ENCODE peak calls at places on chromosome 14, in eight cellular contexts. L is mesothelial cell of epicardium, T is colonic mucosa, I is fibroblast of mammary gland, X is tibial artery, J is mucosa of descending colon, H is BJ, D is Peyer's patch. A is an unnamed sample.

GRCh38 chr14:88802596-88802995 is 9.8 kb upstream of the EML5 start:
- DNase-seq in L (no peak), T (no peak), I (no peak), X (no peak), J (no peak), H (no peak), D (no peak), A (no peak)

GRCh38 chr14:91585856-91586255 is 75.7 kb upstream of the PPP4R3A start:
- DNase-seq in L (no peak), T (no peak), I (no peak), X (no peak), J (no peak), H (no peak), D (no peak), A (no peak)

GRCh38 chr14:61756135-61756534 is 6.1 kb upstream of the SNAPC1 start:
- DNase-seq in L (no peak), T (no peak), I (no peak), X (no peak), J (no peak), H (no peak), D (no peak), A (no peak)

GRCh38 chr14:56271988-56272387 is 153.8 kb downstream of the PELI2 start:
- DNase-seq in L (no peak), T (no peak), I (peak; percentile 21), X (no peak), J (no peak), H (peak; percentile 22), D (no peak), A (no peak)

GRCh38 chr14:90968025-90968424 is 92.4 kb downstream of the RPS6KA5 start:
- DNase-seq in L (no peak), T (no peak), I (peak; percentile 51), X (no peak), J (no peak), H (no peak), D (no peak), A (no peak)

GRCh38 chr14:105075364-105076295 is 10.4 kb upstream of the GPR132 start:
- DNase-seq in L (peak; percentile 38), T (peak; percentile 49), I (no peak), X (no peak), J (peak; percentile 33), H (no peak), D (peak; percentile 51), A (peak; percentile 82)

GRCh38 chr14:90467501-90467900 is 70.7 kb downstream of the CALM1 start:
- DNase-seq in L (no peak), T (no peak), I (no peak), X (no peak), J (no peak), H (no peak), D (no peak), A (no peak)

GRCh38 chr14:22699801-22700564 is 55.8 kb upstream of the OR6J1 start:
- DNase-seq in L (no peak), T (no peak), I (no peak), X (no peak), J (no peak), H (no peak), D (no peak), A (no peak)

GRCh38 chr14:90871605-90872233 is 55.5 kb upstream of the TTC7B start:
- DNase-seq in L (no peak), T (no peak), I (peak; percentile 80), X (no peak), J (no peak), H (no peak), D (no peak), A (no peak)

GRCh38 chr14:104342435-104343293 is 204.3 kb downstream of the KIF26A start:
- DNase-seq in L (no peak), T (no peak), I (no peak), X (no peak), J (peak; percentile 19), H (no peak), D (peak; percentile 43), A (no peak)

GRCh38 chr14:65686761-65687160 is 274.2 kb downstream of the FUT8 start:
- DNase-seq in L (no peak), T (no peak), I (peak; percentile 3), X (no peak), J (no peak), H (no peak), D (no peak), A (no peak)

GRCh38 chr14:89451229-89451628 is 34.2 kb upstream of the FOXN3 start:
- DNase-seq in L (no peak), T (no peak), I (no peak), X (no peak), J (no peak), H (no peak), D (no peak), A (no peak)

GRCh38 chr14:22737052-22737451 is 29.4 kb upstream of the OXA1L start:
- DNase-seq in L (no peak), T (no peak), I (no peak), X (no peak), J (no peak), H (no peak), D (no peak), A (peak; percentile 74)

GRCh38 chr14:71675902-71676291 is 256.3 kb upstream of the RGS6 start:
- DNase-seq in L (no peak), T (no peak), I (peak; percentile 27), X (no peak), J (no peak), H (no peak), D (no peak), A (no peak)

GRCh38 chr14:89444536-89445125 is 27.6 kb upstream of the FOXN3 start:
- DNase-seq in L (no peak), T (no peak), I (no peak), X (no peak), J (no peak), H (no peak), D (no peak), A (no peak)

GRCh38 chr14:77791225-77791600 is 8.7 kb upstream of the ADCK1 start:
- DNase-seq in L (no peak), T (no peak), I (no peak), X (no peak), J (no peak), H (no peak), D (no peak), A (no peak)

GRCh38 chr14:104731249-104731924 is 7.4 kb downstream of the ADSS1 start:
- DNase-seq in L (no peak), T (no peak), I (no peak), X (no peak), J (no peak), H (no peak), D (no peak), A (no peak)

GRCh38 chr14:36070056-36071043 is 106.2 kb downstream of the PTCSC3 start:
- DNase-seq in L (peak; percentile 73), T (peak; percentile 48), I (peak; percentile 72), X (no peak), J (peak; percentile 66), H (no peak), D (peak; percentile 61), A (peak; percentile 51)

GRCh38 chr14:36067428-36068187 is 108.9 kb downstream of the PTCSC3 start:
- DNase-seq in L (no peak), T (no peak), I (no peak), X (no peak), J (no peak), H (no peak), D (no peak), A (no peak)

GRCh38 chr14:36066636-36067035 is 109.9 kb downstream of the PTCSC3 start:
- DNase-seq in L (no peak), T (no peak), I (no peak), X (no peak), J (no peak), H (no peak), D (no peak), A (no peak)

GRCh38 chr14:36068777-36069534 is 107.6 kb downstream of the PTCSC3 start:
- DNase-seq in L (no peak), T (no peak), I (peak; percentile 80), X (no peak), J (no peak), H (peak; percentile 36), D (no peak), A (no peak)

DNA sequence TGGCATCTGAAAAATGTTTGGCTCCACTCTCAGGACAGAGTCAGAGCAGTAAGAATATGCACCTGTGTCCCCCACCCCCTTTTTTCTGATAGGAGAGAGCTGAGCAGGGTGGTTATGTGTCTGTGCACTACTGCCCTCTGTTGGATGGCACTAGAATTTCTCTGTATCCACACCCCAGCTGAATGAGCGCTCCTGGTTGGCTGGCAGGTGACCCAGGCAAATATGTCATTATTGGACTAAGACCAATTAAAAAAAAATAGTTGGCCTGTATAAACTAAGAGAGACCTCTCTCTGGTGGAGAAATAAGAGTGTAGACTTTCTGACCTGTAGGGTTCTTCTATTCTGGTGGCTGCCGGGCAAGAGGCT is 107.0 kb downstream of the PTCSC3 start:
- DNase-seq in L (no peak), T (no peak), I (peak; percentile 47), X (no peak), J (peak; percentile 26), H (no peak), D (no peak), A (peak; percentile 59)
- TF ChIP-seq CTCF in L (peak; percentile 53), T (peak; percentile 38), I (peak; percentile 59), X (no peak), J (no peak), H (peak; percentile 59), D (no peak), A (peak; percentile 64)

DNA sequence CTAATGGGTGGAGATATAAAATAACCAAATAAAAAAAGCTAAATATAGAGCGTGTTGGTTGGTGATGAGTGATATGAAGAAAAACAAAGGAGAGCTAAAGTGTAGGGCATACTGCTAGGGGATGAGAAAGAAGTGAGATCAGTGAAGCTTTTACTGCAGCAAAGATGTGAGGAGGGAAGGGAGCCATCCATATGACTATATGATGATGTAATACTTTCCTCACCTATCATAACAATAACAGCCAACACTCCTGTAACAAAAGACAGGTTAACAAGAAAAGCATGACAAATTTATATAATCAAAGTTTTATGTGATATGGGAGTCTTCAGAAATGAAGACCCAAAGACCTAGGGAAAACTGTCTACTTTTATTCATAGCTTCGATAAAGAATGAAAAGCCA is 57.4 kb upstream of the LRFN5 start:
- DNase-seq in L (no peak), T (no peak), I (peak; percentile 18), X (no peak), J (no peak), H (no peak), D (no peak), A (no peak)
- TF ChIP-seq CTCF in L (no peak), T (no peak), I (no peak), X (no peak), J (no peak), H (no peak), D (no peak), A (no peak)

GRCh38 chr14:99938376-99938775 is 126.8 kb upstream of the EVL start:
- DNase-seq in L (no peak), T (no peak), I (no peak), X (no peak), J (no peak), H (no peak), D (no peak), A (no peak)
- TF ChIP-seq CTCF in L (no peak), T (no peak), I (no peak), X (no peak), J (no peak), H (no peak), D (no peak), A (no peak)

DNA sequence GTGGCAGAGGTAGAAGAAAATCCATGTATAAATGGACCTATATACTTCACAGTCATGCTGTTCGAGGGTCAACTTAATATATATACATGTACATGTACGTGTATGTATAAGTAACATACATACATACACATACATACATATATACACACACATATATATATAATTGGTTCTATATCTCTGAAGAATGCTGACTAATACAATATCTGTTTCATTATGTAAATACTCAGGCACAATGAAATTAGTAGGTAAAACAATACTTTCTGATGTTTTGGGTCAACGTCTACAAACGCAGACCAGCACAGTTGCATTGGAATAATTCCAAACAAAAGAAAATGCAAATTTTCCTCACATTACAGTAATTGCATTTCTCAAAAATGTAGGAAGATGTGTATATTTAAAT is 202.7 kb upstream of the DAAM1 start:
- DNase-seq in L (no peak), T (no peak), I (no peak), X (no peak), J (no peak), H (no peak), D (no peak), A (no peak)
- TF ChIP-seq CTCF in L (no peak), T (no peak), I (no peak), X (no peak), J (no peak), H (no peak), D (no peak), A (no peak)

A was measured in GM10248.